ENCODE peak calls at places on chromosome 17, in eight cellular contexts. S is transverse colon; G is aorta; W is CD8-positive, alpha-beta memory T cell; B is cardiac muscle cell; D is SK-N-SH; L is GM23248; C is lung. Y is an unnamed sample. For H3K4me1, the result is how much of the 10 kb centered on the place peaks cover.

GRCh38 chr17:50348522-50349240 is 2.8 kb downstream of the XYLT2 start:
- DNase-seq in S (no peak), G (peak), W (no peak), B (no peak), D (no peak), L (peak), C (no peak), Y (peak)

GRCh38 chr17:51427259-51428255 is 167.2 kb downstream of the UTP18 start:
- DNase-seq in S (no peak), G (no peak), W (peak), B (no peak), D (peak), L (no peak), C (no peak), Y (no peak)

GRCh38 chr17:48011405-48012150 is 26.0 kb downstream of the COPZ2 start:
- DNase-seq in S (peak), G (no peak), W (peak), B (peak), D (peak), L (peak), C (no peak), Y (peak)

GRCh38 chr17:43465049-43465448 is 18.7 kb upstream of the DHX8 start:
- DNase-seq in S (no peak), G (no peak), W (no peak), B (no peak), D (no peak), L (no peak), C (no peak), Y (no peak)

GRCh38 chr17:38967290-38967738 is at the start of gene FBXO47:
- DNase-seq in S (peak), G (peak), W (peak), B (peak), D (no peak), L (peak), C (peak), Y (peak)

GRCh38 chr17:4247981-4248388 is 15.8 kb downstream of the ANKFY1 start:
- DNase-seq in S (peak), G (no peak), W (no peak), B (no peak), D (no peak), L (no peak), C (no peak), Y (peak)

GRCh38 chr17:1957037-1957436 is 68.1 kb downstream of the RTN4RL1 start:
- DNase-seq in S (no peak), G (no peak), W (no peak), B (no peak), D (no peak), L (peak), C (no peak), Y (no peak)

GRCh38 chr17:49843774-49844350 is 4.0 kb downstream of the TAC4 start:
- DNase-seq in S (no peak), G (no peak), W (no peak), B (no peak), D (no peak), L (no peak), C (no peak), Y (no peak)

GRCh38 chr17:55089251-55089650 is 120.7 kb downstream of the STXBP4 start:
- DNase-seq in S (no peak), G (no peak), W (no peak), B (no peak), D (no peak), L (no peak), C (no peak), Y (no peak)

GRCh38 chr17:81484195-81484979 is 28.2 kb downstream of the ACTG1 start:
- DNase-seq in S (peak), G (peak), W (peak), B (peak), D (peak), L (peak), C (peak), Y (peak)

GRCh38 chr17:58005728-58006562 is 1.1 kb downstream of the SRSF1 start:
- DNase-seq in S (no peak), G (no peak), W (no peak), B (no peak), D (no peak), L (peak), C (no peak), Y (no peak)

GRCh38 chr17:27533874-27534815 is 77.9 kb downstream of the KSR1 start:
- DNase-seq in S (peak), G (no peak), W (no peak), B (no peak), D (no peak), L (peak), C (no peak), Y (no peak)

GRCh38 chr17:67377727-67378443 is 804 bp downstream of the PITPNC1 start:
- DNase-seq in S (peak), G (peak), W (peak), B (peak), D (peak), L (peak), C (peak), Y (peak)

GRCh38 chr17:975321-975982 is 4.1 kb downstream of the NXN start:
- DNase-seq in S (no peak), G (no peak), W (no peak), B (peak), D (peak), L (peak), C (no peak), Y (no peak)

GRCh38 chr17:66633322-66633965 is 201.5 kb upstream of the CACNG5 start:
- DNase-seq in S (no peak), G (no peak), W (peak), B (peak), D (no peak), L (peak), C (no peak), Y (no peak)

GRCh38 chr17:82031303-82031884 is at the start of gene RAC3:
- DNase-seq in S (no peak), G (no peak), W (no peak), B (peak), D (peak), L (peak), C (no peak), Y (peak)

GRCh38 chr17:28113269-28113668 is 70.8 kb downstream of the NLK start:
- DNase-seq in S (no peak), G (no peak), W (no peak), B (no peak), D (no peak), L (peak), C (no peak), Y (no peak)

GRCh38 chr17:72321886-72322285 is 201.1 kb downstream of the SOX9 start:
- DNase-seq in S (no peak), G (no peak), W (no peak), B (no peak), D (no peak), L (no peak), C (no peak), Y (no peak)

GRCh38 chr17:68595496-68595895 is 5.7 kb downstream of the FAM20A start:
- DNase-seq in S (no peak), G (no peak), W (no peak), B (no peak), D (no peak), L (no peak), C (no peak), Y (no peak)

GRCh38 chr17:77914440-77915254 is 43.9 kb upstream of the TNRC6C start:
- DNase-seq in S (no peak), G (peak), W (no peak), B (no peak), D (no peak), L (no peak), C (no peak), Y (peak)

GRCh38 chr17:48478224-48479013 is 48.4 kb upstream of the SKAP1 start:
- DNase-seq in S (no peak), G (no peak), W (no peak), B (no peak), D (no peak), L (peak), C (no peak), Y (no peak)

DNA sequence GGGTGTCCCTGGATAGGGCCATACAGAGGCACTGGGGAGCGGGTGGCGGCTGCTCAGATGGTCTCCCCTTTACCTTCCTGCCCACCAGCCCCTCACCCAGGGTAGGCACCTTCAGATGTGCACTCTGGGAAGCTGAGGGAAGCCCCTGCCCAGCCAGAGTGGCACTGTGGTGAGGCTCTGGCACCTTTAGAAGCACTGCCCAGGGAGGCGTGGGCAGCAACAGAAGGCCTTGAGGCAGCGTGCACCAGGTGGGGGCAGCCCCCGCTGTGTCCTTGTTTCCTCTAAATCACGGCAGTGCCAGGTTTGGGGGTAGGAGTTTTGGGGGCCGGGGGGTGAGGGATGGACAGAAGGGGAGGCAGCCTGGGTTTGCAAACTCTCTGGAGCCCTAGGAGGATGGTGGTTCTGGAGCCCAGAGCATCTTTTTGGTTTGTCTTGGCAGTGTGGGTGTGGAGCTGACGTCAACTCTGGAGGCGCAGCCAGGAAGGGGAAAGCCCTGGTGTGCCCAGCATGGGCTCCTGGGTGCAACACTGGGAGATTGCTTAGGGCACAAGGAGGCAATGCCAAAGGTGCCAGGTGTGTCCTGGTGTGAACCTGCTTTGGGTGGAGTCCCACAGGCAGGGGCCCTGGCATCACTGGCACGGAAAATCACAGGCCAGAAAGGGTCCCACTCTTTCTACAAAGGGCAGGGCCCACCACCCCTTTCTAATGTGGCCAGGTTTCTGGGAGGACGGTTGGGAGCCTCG is 23.1 kb upstream of the CDC42EP4 start:
- DNase-seq in S (peak), G (no peak), W (no peak), B (no peak), D (peak), L (no peak), C (no peak), Y (no peak)
- H3K4me1 ChIP-seq in S (under half), G (under half), W (under half), B (under half), D (under half), L (under half), C (under half), Y (under half)

DNA sequence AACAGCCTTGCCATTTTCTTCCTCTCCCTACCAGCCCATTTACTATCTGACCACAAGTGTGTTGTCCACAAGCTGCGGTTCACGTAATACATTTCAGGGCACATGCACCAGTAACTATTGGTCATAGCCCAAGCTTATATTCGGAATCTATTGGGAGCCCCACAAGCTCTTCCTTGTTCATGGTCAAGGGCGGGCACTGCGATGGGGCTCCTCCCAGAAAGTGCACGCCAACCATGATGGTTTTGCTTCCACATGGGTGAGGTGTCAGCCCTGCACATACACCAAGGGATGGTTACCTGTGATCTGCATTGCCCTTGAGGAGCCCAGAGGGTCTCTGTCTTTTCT is 12.1 kb downstream of the THRA start:
- DNase-seq in S (no peak), G (no peak), W (no peak), B (no peak), D (no peak), L (peak), C (no peak), Y (no peak)
- H3K4me1 ChIP-seq in S (half or more), G (under half), W (under half), B (half or more), D (under half), L (under half), C (under half), Y (half or more)

GRCh38 chr17:8447816-8448215 is 12.1 kb downstream of the NDEL1 start:
- DNase-seq in S (no peak), G (no peak), W (no peak), B (peak), D (no peak), L (no peak), C (no peak), Y (no peak)

GRCh38 chr17:8448310-8448709 is 12.6 kb downstream of the NDEL1 start:
- DNase-seq in S (no peak), G (no peak), W (no peak), B (no peak), D (no peak), L (no peak), C (no peak), Y (no peak)

GRCh38 chr17:8443756-8444155 is 8.1 kb downstream of the NDEL1 start:
- DNase-seq in S (no peak), G (no peak), W (no peak), B (no peak), D (no peak), L (no peak), C (no peak), Y (no peak)

GRCh38 chr17:8444506-8444905 is 8.8 kb downstream of the NDEL1 start:
- DNase-seq in S (no peak), G (no peak), W (no peak), B (no peak), D (no peak), L (no peak), C (no peak), Y (no peak)

DNA sequence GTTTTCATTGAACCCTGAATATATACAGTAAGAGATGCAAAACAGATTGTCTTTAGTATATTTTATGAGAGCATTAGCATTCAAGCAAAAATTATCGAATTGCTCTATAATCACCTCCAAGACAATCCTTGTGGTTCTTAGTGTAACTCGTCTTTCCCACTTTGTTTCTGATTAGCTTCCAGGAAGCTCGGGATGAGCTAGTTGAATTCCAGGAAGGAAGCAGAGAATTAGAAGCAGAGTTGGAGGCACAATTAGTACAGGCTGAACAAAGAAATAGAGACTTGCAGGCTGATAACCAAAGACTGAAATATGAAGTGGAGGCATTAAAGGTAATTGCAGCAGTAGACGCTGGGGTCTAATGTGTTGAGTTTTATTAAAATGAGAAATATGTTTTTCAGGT is 9.9 kb downstream of the NDEL1 start:
- DNase-seq in S (no peak), G (no peak), W (no peak), B (no peak), D (no peak), L (no peak), C (no peak), Y (no peak)
- H3K4me1 ChIP-seq in S (under half), G (under half), W (under half), B (under half), D (under half), L (under half), C (under half), Y (under half)

DNA sequence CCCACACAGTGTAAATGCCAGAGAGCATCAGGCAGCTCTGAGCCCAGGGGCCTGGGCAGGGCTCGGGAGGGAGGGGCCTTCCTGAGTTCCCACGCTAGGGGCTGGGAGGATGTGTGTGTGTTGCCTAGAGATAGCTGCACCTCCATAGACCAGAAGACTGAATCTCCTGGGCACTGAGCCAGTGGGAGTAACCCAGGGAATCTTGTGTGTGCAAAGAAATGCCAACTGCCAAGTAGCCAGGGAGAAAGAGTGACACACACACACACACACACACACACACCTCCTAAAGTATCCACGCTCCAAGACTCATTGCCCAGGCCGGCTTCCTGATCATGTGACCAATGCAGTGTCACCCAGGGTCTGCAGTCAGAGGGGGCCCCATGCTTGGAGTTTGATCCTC is 166.2 kb upstream of the RPL38 start:
- DNase-seq in S (peak), G (peak), W (no peak), B (peak), D (peak), L (no peak), C (no peak), Y (peak)
- H3K4me1 ChIP-seq in S (under half), G (under half), W (under half), B (under half), D (under half), L (under half), C (under half), Y (under half)

GRCh38 chr17:45073414-45074070 is 12.4 kb downstream of the NMT1 start:
- DNase-seq in S (peak), G (no peak), W (no peak), B (no peak), D (no peak), L (peak), C (no peak), Y (peak)
- H3K4me1 ChIP-seq in S (under half), G (under half), W (under half), B (under half), D (under half), L (under half), C (under half), Y (under half)

GRCh38 chr17:40315678-40316570 is 6.9 kb downstream of the RARA start:
- DNase-seq in S (no peak), G (peak), W (no peak), B (no peak), D (peak), L (no peak), C (no peak), Y (no peak)

GRCh38 chr17:40313660-40314556 is 4.9 kb downstream of the RARA start:
- DNase-seq in S (no peak), G (no peak), W (no peak), B (no peak), D (no peak), L (peak), C (no peak), Y (no peak)

GRCh38 chr17:40314557-40314953 is 5.6 kb downstream of the RARA start:
- DNase-seq in S (peak), G (peak), W (no peak), B (no peak), D (peak), L (peak), C (peak), Y (peak)

GRCh38 chr17:40316571-40317344 is 7.8 kb downstream of the RARA start:
- DNase-seq in S (peak), G (peak), W (no peak), B (peak), D (peak), L (peak), C (no peak), Y (peak)

GRCh38 chr17:40315206-40315605 is 6.2 kb downstream of the RARA start:
- DNase-seq in S (no peak), G (peak), W (no peak), B (no peak), D (no peak), L (no peak), C (no peak), Y (no peak)
- H3K4me1 ChIP-seq in S (half or more), G (under half), W (half or more), B (half or more), D (half or more), L (half or more), C (half or more), Y (half or more)

GRCh38 chr17:17445925-17446665 is 30.7 kb upstream of the MED9 start:
- DNase-seq in S (peak), G (no peak), W (no peak), B (no peak), D (no peak), L (peak), C (peak), Y (peak)
- H3K4me1 ChIP-seq in S (under half), G (under half), W (under half), B (under half), D (under half), L (under half), C (under half), Y (under half)

GRCh38 chr17:80449194-80449929 is 27.0 kb downstream of the NPTX1 start:
- DNase-seq in S (no peak), G (no peak), W (no peak), B (no peak), D (no peak), L (no peak), C (no peak), Y (no peak)
- H3K4me1 ChIP-seq in S (under half), G (under half), W (under half), B (under half), D (under half), L (under half), C (under half), Y (under half)

Y was measured in hepatocyte.